ENCODE peak calls at places on chromosome 1, in four cellular contexts. H is GM12878, C is H1, P is HepG2. M is an unnamed sample.

GRCh38 chr1:201724760-201725105 is 104.2 kb upstream of the IPO9 start:
- DNase-seq in H (no peak), C (no peak), P (no peak), M (no peak)

GRCh38 chr1:52634111-52634510 is 1.1 kb downstream of the SHISAL2A start:
- DNase-seq in H (no peak), C (no peak), P (no peak), M (no peak)

GRCh38 chr1:191929383-191929782 is 228.9 kb upstream of the RGS18 start:
- DNase-seq in H (no peak), C (no peak), P (no peak), M (no peak)

GRCh38 chr1:155081472-155082300 is 3.0 kb downstream of the EFNA3 start:
- DNase-seq in H (no peak), C (no peak), P (no peak), M (no peak)

GRCh38 chr1:83692524-83693336 is 306.2 kb downstream of the TTLL7 start:
- DNase-seq in H (peak; percentile 9), C (peak; percentile 65), P (peak; percentile 1), M (peak; percentile 97)

GRCh38 chr1:26767714-26768113 is 20.0 kb upstream of the PIGV start:
- DNase-seq in H (no peak), C (no peak), P (no peak), M (no peak)

GRCh38 chr1:113647121-113647520 is 112.2 kb downstream of the PHTF1 start:
- DNase-seq in H (no peak), C (no peak), P (no peak), M (no peak)

GRCh38 chr1:79716481-79716880 is 710.0 kb upstream of the ADGRL4 start:
- DNase-seq in H (no peak), C (no peak), P (no peak), M (peak; percentile 28)

GRCh38 chr1:172373864-172374263 is 46.6 kb upstream of the C1orf105 start:
- DNase-seq in H (no peak), C (no peak), P (no peak), M (no peak)

GRCh38 chr1:24110642-24111263 is 1.2 kb downstream of the MYOM3 start:
- DNase-seq in H (no peak), C (no peak), P (no peak), M (no peak)

GRCh38 chr1:32767641-32768040 is 49.5 kb downstream of the YARS1 start:
- DNase-seq in H (no peak), C (no peak), P (no peak), M (no peak)

GRCh38 chr1:43522776-43523480 is 7.8 kb upstream of the PTPRF start:
- DNase-seq in H (no peak), C (no peak), P (peak; percentile 86), M (no peak)

GRCh38 chr1:24830680-24831272 is 85.5 kb downstream of the CLIC4 start:
- DNase-seq in H (no peak), C (no peak), P (peak; percentile 62), M (peak; percentile 43)

GRCh38 chr1:10795305-10796021 is 983 bp downstream of the CASZ1 start:
- DNase-seq in H (no peak), C (no peak), P (no peak), M (no peak)

GRCh38 chr1:177082855-177083741 is 81.4 kb downstream of the ASTN1 start:
- DNase-seq in H (no peak), C (no peak), P (no peak), M (no peak)

GRCh38 chr1:110555807-110556470 is 37.0 kb upstream of the KCNA10 start:
- DNase-seq in H (no peak), C (no peak), P (no peak), M (no peak)

GRCh38 chr1:6519935-6520621 is 28.6 kb upstream of the PLEKHG5 start:
- DNase-seq in H (no peak), C (peak; percentile 86), P (no peak), M (peak; percentile 89)

GRCh38 chr1:156922986-156923564 is 2.6 kb downstream of the LRRC71 start:
- DNase-seq in H (no peak), C (no peak), P (no peak), M (no peak)

GRCh38 chr1:53294557-53294956 is 33.3 kb downstream of the LRP8 start:
- DNase-seq in H (no peak), C (no peak), P (no peak), M (no peak)

GRCh38 chr1:970973-971730 is 4.9 kb downstream of the PLEKHN1 start:
- DNase-seq in H (no peak), C (no peak), P (no peak), M (no peak)

GRCh38 chr1:47409311-47410085 is 6.6 kb upstream of the FOXE3 start:
- DNase-seq in H (no peak), C (no peak), P (no peak), M (no peak)

GRCh38 chr1:31989964-31990363 is 23.7 kb upstream of the KHDRBS1 start:
- DNase-seq in H (no peak), C (no peak), P (no peak), M (no peak)

GRCh38 chr1:60972841-60973364 is 109.5 kb upstream of the NFIA start:
- DNase-seq in H (no peak), C (no peak), P (peak; percentile 75), M (no peak)

GRCh38 chr1:113519561-113519960 is 129.2 kb downstream of the MAGI3 start:
- DNase-seq in H (no peak), C (no peak), P (peak; percentile 30), M (no peak)

GRCh38 chr1:226631229-226632000 is 82.9 kb downstream of the STUM start:
- DNase-seq in H (no peak), C (no peak), P (no peak), M (no peak)

GRCh38 chr1:11364170-11364569 is 91.2 kb downstream of the UBIAD1 start:
- DNase-seq in H (no peak), C (no peak), P (no peak), M (no peak)

GRCh38 chr1:214146523-214146922 is 134.4 kb upstream of the SMYD2 start:
- DNase-seq in H (no peak), C (no peak), P (peak; percentile 43), M (no peak)

GRCh38 chr1:235986869-235987268 is 78.0 kb downstream of the NID1 start:
- DNase-seq in H (no peak), C (no peak), P (no peak), M (no peak)

GRCh38 chr1:57976218-57976617 is 552.4 kb upstream of the DAB1 start:
- DNase-seq in H (no peak), C (no peak), P (no peak), M (no peak)
- TF ChIP-seq SUZ12 in H (no peak), C (no peak), P (no peak), M (no peak)

DNA sequence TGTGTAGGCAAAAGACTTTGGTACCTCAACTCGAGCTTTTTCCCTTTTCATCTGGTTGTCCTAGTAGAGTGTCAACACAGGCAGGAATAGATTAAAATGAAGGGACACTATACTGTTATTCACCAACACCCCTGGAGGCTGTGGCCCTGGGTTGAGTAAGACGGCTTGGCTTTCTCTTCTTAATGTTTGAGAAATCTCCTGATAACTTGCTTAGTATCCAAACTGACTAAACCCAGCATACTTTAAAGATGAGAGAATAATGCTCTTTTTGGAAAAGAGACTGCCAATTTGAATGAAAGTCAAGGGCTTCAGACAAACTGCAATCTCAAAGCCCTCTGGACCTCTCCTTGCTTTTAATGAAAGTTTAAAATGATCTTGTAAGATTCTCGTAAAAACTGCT is 2.6 kb upstream of the SLC30A1 start:
- DNase-seq in H (no peak), C (no peak), P (no peak), M (no peak)
- TF ChIP-seq YY1 in H (no peak), C (no peak), P (no peak), M (no peak)

GRCh38 chr1:183000161-183000560 is 23.1 kb upstream of the LAMC1 start:
- DNase-seq in H (no peak), C (no peak), P (no peak), M (no peak)
- H3K9ac ChIP-seq in H (no peak overlapping the region), C (no peak overlapping the region), P (no peak overlapping the region), M (no peak overlapping the region)

GRCh38 chr1:165737196-165737595 is 31.5 kb downstream of the TMCO1 start:
- DNase-seq in H (no peak), C (no peak), P (no peak), M (no peak)

GRCh38 chr1:165738794-165739193 is 29.9 kb downstream of the TMCO1 start:
- DNase-seq in H (no peak), C (no peak), P (no peak), M (no peak)

GRCh38 chr1:165747632-165748452 is 20.8 kb downstream of the TMCO1 start:
- DNase-seq in H (no peak), C (no peak), P (peak; percentile 24), M (no peak)

GRCh38 chr1:165742194-165742593 is 26.5 kb downstream of the TMCO1 start:
- DNase-seq in H (no peak), C (no peak), P (no peak), M (no peak)
- TF ChIP-seq SUZ12 in H (no peak), C (no peak), P (no peak), M (no peak)

GRCh38 chr1:101592861-101593260 is 356.0 kb downstream of the S1PR1 start:
- DNase-seq in H (no peak), C (no peak), P (no peak), M (no peak)

GRCh38 chr1:101588677-101589076 is 351.9 kb downstream of the S1PR1 start:
- DNase-seq in H (no peak), C (no peak), P (no peak), M (no peak)

DNA sequence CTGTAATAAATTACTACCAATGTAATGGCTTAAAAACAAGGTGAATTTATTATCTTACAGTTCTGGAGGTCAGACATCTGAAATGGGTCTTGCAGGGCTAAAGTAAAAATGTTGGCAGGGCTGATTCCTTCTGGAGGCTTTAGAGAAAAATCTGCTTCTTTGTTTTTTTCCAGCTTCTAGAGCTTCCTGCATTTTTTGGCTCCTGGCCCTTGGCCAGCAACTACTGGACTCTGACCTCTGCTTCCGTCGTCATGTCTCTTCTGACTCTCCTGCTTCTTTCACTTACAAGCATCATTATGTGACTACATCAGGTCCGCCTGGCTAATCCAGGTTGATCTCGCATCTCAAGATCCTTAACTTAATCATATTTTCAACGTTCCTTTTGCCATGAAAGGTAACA is 350.9 kb downstream of the S1PR1 start:
- DNase-seq in H (no peak), C (no peak), P (peak; percentile 25), M (no peak)
- TF ChIP-seq YY1 in H (no peak), C (no peak), P (no peak), M (no peak)

GRCh38 chr1:22286491-22286890 is 143.6 kb upstream of the WNT4 start:
- DNase-seq in H (no peak), C (no peak), P (no peak), M (no peak)
- H3K9ac ChIP-seq in H (no peak overlapping the region), C (no peak overlapping the region), P (no peak overlapping the region), M (no peak overlapping the region)

DNA sequence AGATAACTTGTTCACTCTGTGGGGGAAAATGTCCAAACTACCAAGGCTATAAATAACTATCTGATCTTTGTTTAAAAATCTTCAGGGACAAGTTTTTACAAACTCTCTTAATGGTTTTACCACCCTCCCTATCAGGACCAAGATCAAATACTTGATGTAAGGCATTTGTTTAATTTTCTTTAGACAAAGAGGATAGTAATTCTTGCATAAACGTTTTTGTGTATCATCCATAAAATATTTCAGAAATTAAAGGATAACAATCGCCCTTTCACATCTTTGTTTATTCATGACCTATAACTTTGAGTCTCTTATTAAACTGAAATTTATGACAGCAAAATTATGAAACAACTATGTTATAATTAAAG is 222.1 kb downstream of the TPR start:
- DNase-seq in H (no peak), C (no peak), P (no peak), M (no peak)
- TF ChIP-seq SUZ12 in H (no peak), C (no peak), P (no peak), M (no peak)

M was measured in NT2/D1.